ENCODE peak calls at places on chromosome 2, in ten cellular contexts. G is GM12865, V is colonic mucosa, L is breast epithelium, C is transverse colon, E is endodermal cell, Y is cardiac fibroblast, M is tibial artery, D is ovary, W is AG09309. K is an unnamed sample.

GRCh38 chr2:189236066-189236465 is 56.5 kb upstream of the COL5A2 start:
- DNase-seq in M (no peak), W (no peak), C (no peak), V (no peak), E (no peak), Y (peak), G (no peak), D (no peak), L (no peak), K (no peak)

GRCh38 chr2:36290306-36290705 is 65.3 kb upstream of the CRIM1 start:
- DNase-seq in E (no peak), L (no peak), W (peak), C (no peak), D (no peak), Y (peak), M (no peak), V (no peak), G (no peak), K (peak)

GRCh38 chr2:197345846-197346370 is 35.3 kb upstream of the ANKRD44 start:
- DNase-seq in L (no peak), E (peak), Y (no peak), W (no peak), D (no peak), M (no peak), G (no peak), C (no peak), V (no peak), K (no peak)

GRCh38 chr2:224552771-224553170 is 32.4 kb downstream of the CUL3 start:
- DNase-seq in E (no peak), C (no peak), D (no peak), G (no peak), W (no peak), L (no peak), M (no peak), Y (no peak), V (no peak), K (no peak)

GRCh38 chr2:86414996-86415395 is 26.2 kb upstream of the KDM3A start:
- DNase-seq in W (no peak), C (no peak), D (no peak), G (no peak), L (no peak), V (no peak), E (no peak), Y (no peak), M (no peak), K (no peak)

GRCh38 chr2:72350852-72351251 is 203.2 kb upstream of the CYP26B1 start:
- DNase-seq in Y (no peak), M (no peak), V (no peak), C (no peak), W (no peak), G (no peak), L (no peak), D (no peak), E (peak), K (no peak)

GRCh38 chr2:69305166-69305565 is 81.9 kb downstream of the GFPT1 start:
- DNase-seq in E (peak), G (no peak), M (no peak), W (no peak), L (no peak), C (no peak), Y (no peak), D (no peak), V (no peak), K (no peak)

GRCh38 chr2:55929476-55929875 is 5.9 kb upstream of the EFEMP1 start:
- DNase-seq in L (no peak), V (no peak), M (no peak), G (no peak), W (no peak), D (no peak), E (no peak), Y (no peak), C (no peak), K (no peak)

GRCh38 chr2:134008837-134009236 is 245.0 kb upstream of the MGAT5 start:
- DNase-seq in L (no peak), M (no peak), W (no peak), D (no peak), G (no peak), C (no peak), E (no peak), Y (no peak), V (no peak), K (no peak)

GRCh38 chr2:171403181-171403580 is 30.6 kb downstream of the METTL8 start:
- DNase-seq in W (no peak), V (no peak), M (no peak), C (no peak), L (no peak), G (no peak), E (no peak), D (no peak), Y (no peak), K (peak)

GRCh38 chr2:11129598-11130449 is 25.4 kb upstream of the SLC66A3 start:
- DNase-seq in W (no peak), E (peak), G (peak), Y (peak), V (peak), L (peak), C (peak), D (peak), M (no peak), K (no peak)

GRCh38 chr2:160039166-160039903 is 23.1 kb downstream of the PLA2R1 start:
- DNase-seq in Y (peak), D (peak), M (peak), W (no peak), E (no peak), G (no peak), V (no peak), C (no peak), L (no peak), K (peak)

GRCh38 chr2:190835303-190835930 is 45.2 kb upstream of the GLS start:
- DNase-seq in V (no peak), E (no peak), D (peak), W (no peak), G (no peak), L (peak), C (no peak), Y (peak), M (peak), K (peak)

GRCh38 chr2:101328474-101329007 is 20.0 kb upstream of the RNF149 start:
- DNase-seq in D (no peak), M (no peak), Y (peak), C (peak), G (peak), L (no peak), W (no peak), E (no peak), V (peak), K (peak)

GRCh38 chr2:56522605-56523089 is 338.9 kb downstream of the CCDC85A start:
- DNase-seq in M (no peak), L (no peak), V (no peak), W (no peak), D (no peak), E (no peak), G (no peak), C (no peak), Y (peak), K (peak)

GRCh38 chr2:191840916-191841315 is 6.0 kb downstream of the CAVIN2 start:
- DNase-seq in G (no peak), E (no peak), L (no peak), C (no peak), M (no peak), Y (no peak), D (no peak), V (no peak), W (no peak), K (no peak)

GRCh38 chr2:222663448-222663847 is 7.6 kb upstream of the FARSB start:
- DNase-seq in C (no peak), E (no peak), Y (no peak), M (no peak), L (no peak), G (no peak), D (no peak), W (no peak), V (no peak), K (no peak)

GRCh38 chr2:25076749-25077148 is 34.9 kb downstream of the EFR3B start:
- DNase-seq in Y (no peak), G (peak), W (no peak), E (no peak), V (no peak), C (no peak), M (no peak), L (no peak), D (no peak), K (no peak)

GRCh38 chr2:79964966-79965365 is 339.6 kb downstream of the LRRTM1 start:
- DNase-seq in M (no peak), G (no peak), Y (no peak), V (no peak), C (no peak), E (no peak), D (no peak), L (no peak), W (no peak), K (no peak)

GRCh38 chr2:220510668-220511067 is 883.2 kb downstream of the SLC4A3 start:
- DNase-seq in C (no peak), M (no peak), D (no peak), L (no peak), E (no peak), W (no peak), V (no peak), G (no peak), Y (no peak), K (no peak)

DNA sequence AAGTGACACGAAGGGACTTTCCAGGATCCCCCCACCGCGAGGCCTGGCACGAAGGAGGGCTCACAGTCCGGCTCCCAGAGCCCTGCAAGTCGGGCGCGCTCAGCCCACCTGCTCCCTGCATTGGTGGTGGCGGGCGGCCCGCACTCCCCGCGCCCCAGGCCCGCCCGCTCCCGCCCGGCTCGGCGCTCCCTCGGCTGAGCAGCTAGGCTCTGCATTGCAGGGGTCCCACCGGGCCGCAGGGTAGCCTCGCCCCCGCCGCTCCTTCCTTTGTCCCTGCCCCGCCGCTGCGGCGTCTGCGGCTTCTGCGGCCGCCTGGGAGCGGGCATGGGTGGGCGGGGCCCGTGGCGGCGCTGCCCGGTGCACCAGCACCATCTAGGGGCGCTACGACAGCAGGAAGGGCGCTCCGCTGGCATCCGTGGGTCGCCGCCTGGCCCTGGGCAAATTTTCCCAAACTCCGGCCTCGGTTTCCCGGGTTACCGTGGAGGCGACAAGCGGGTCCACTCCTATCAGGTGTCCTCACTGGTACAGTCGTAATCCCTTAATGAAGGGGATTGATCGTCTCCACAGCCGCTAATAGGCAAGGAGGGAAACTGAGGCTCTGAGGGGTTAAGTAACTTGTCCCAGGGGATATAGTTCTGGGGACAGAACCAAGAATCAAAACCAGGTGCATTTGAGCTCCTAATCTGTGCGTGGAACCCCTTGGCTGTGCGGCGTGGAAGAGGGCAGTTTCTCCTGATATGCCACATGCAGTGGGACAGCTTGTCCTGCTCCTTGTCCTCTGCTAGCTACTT is 157.4 kb downstream of the CYRIA start:
- DNase-seq in L (no peak), G (peak), Y (peak), W (no peak), V (peak), E (peak), C (peak), D (peak), M (no peak), K (peak)
- H3K4me3 ChIP-seq in L (peak), G (no peak), Y (no peak), W (no peak), V (peak), E (peak), C (peak), D (no peak), M (peak), K (no peak)

DNA sequence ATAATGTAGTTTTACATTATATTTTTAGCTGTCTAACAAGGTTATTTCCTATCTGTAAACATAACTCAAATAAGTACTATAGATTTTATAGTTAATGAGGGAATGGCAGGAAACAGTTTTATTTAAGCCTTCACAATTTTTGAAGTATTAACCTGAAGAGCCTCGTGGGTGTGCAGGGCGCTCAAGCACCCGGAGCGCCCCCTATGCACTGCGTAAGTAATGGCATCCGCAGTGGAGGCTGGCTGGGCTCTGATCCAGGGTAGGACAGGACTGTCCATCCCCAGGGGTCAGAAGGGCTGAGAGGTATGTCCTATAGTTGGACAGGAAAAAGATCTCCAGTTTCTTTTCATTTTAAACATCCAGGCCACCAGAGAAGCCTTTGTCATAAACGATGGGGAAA is 8.2 kb upstream of the GBX2 start:
- DNase-seq in E (peak), G (no peak), L (no peak), W (no peak), M (no peak), D (no peak), C (no peak), V (no peak), Y (peak), K (no peak)
- TF ChIP-seq CTCF in E (peak), G (peak), L (no peak), W (peak), M (no peak), D (no peak), C (peak), V (peak), Y (peak), K (peak)

GRCh38 chr2:207764096-207764630 is 5.5 kb downstream of the FZD5 start:
- DNase-seq in C (no peak), M (no peak), D (no peak), Y (no peak), V (no peak), G (no peak), W (no peak), L (no peak), E (peak), K (no peak)
- H3K4me3 ChIP-seq in C (no peak), M (no peak), D (no peak), Y (no peak), V (no peak), G (no peak), W (no peak), L (no peak), E (peak), K (no peak)

DNA sequence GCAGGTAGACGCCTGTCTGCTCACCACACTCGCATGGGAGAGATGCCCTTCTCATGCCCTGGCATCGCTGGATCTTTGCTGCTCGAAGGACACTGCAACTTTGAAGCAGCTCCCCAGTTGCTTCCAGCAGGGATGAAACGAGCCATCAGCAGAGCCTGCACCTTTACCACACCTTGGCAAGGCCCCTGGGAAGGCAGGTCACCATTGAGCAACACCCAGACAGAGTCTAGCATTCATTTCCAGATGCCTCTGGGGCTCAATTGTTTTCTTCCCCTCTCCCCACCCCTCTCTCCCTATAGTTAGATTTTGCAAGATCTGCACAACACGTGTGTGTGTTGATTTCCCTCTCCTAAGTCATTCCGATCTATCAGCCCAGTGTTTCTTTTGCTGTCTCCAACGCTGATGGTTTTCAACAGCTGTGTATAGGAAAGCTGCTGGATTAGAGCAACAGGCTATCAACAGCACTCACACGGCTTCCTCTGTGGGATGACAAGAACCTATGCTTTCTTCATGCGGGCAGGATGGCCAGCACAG is 25.6 kb upstream of the INHBB start:
- DNase-seq in V (no peak), L (peak), D (no peak), G (no peak), Y (peak), M (no peak), E (no peak), W (no peak), C (no peak), K (no peak)
- TF ChIP-seq CTCF in V (no peak), L (no peak), D (no peak), G (no peak), Y (no peak), M (no peak), E (no peak), W (no peak), C (no peak), K (no peak)

GRCh38 chr2:23941644-23942043 is 1.4 kb downstream of the UBXN2A start:
- DNase-seq in G (no peak), L (no peak), E (no peak), C (no peak), V (no peak), Y (no peak), M (no peak), D (no peak), W (no peak), K (no peak)
- H3K4me3 ChIP-seq in G (peak), L (peak), E (peak), C (no peak), V (peak), Y (no peak), M (peak), D (no peak), W (no peak), K (peak)

GRCh38 chr2:172970660-172971059 is 105.0 kb upstream of the MAP3K20 start:
- DNase-seq in M (no peak), W (no peak), Y (no peak), L (no peak), V (no peak), C (no peak), E (no peak), G (no peak), D (no peak), K (no peak)
- TF ChIP-seq CTCF in M (no peak), W (no peak), Y (no peak), L (no peak), V (no peak), C (no peak), E (no peak), G (no peak), D (no peak), K (no peak)

GRCh38 chr2:161152302-161152701 is 7.9 kb upstream of the TANK start:
- DNase-seq in G (no peak), D (no peak), L (no peak), E (no peak), M (no peak), V (no peak), Y (no peak), C (no peak), W (no peak), K (no peak)
- H3K4me3 ChIP-seq in G (no peak), D (no peak), L (no peak), E (no peak), M (no peak), V (no peak), Y (no peak), C (no peak), W (no peak), K (no peak)

GRCh38 chr2:44715671-44716077 is 225.8 kb upstream of the SIX3 start:
- DNase-seq in V (no peak), M (no peak), D (no peak), G (peak), Y (peak), E (peak), W (peak), C (no peak), L (no peak), K (peak)
- TF ChIP-seq CTCF in V (no peak), M (peak), D (no peak), G (peak), Y (peak), E (peak), W (peak), C (no peak), L (no peak), K (peak)

K was measured in astrocyte of the spinal cord.